ENCODE peak calls at places on chromosomes 2 and 18, in nine cellular contexts. F, P, O, V, G, L, Z, I and X are unnamed samples.
A peak's percentile ranks its signal among the peaks of the same experiment; 100 is the strongest.

GRCh38 chr18:62663731-62664336 is 51.5 kb upstream of the PHLPP1 start:
- DNase-seq in F (no peak), P (no peak), O (no peak), V (peak; percentile 26), G (peak; percentile 79), L (peak; percentile 69), Z (no peak), I (peak; percentile 21), X (no peak)

GRCh38 chr2:231717281-231718180 is 9.2 kb downstream of the PTMA start:
- DNase-seq in F (no peak), P (peak; percentile 58), O (no peak), V (peak; percentile 57), G (peak; percentile 80), L (peak; percentile 67), Z (peak; percentile 96), I (no peak), X (no peak)

GRCh38 chr18:43620936-43621335 is 343.6 kb upstream of the SYT4 start:
- DNase-seq in F (no peak), P (peak; percentile 39), O (no peak), V (peak; percentile 46), G (peak; percentile 16), L (peak; percentile 12), Z (peak; percentile 12), I (no peak), X (no peak)

GRCh38 chr18:79788096-79789085 is 9.3 kb upstream of the KCNG2 start:
- DNase-seq in F (no peak), P (no peak), O (no peak), V (peak; percentile 39), G (peak; percentile 22), L (no peak), Z (no peak), I (no peak), X (peak; percentile 56)

GRCh38 chr18:29979884-29980283 is 1062.7 kb downstream of the DSC3 start:
- DNase-seq in F (no peak), P (no peak), O (no peak), V (peak; percentile 13), G (no peak), L (no peak), Z (no peak), I (no peak), X (no peak)

GRCh38 chr2:154551649-154552048 is 146.8 kb upstream of the KCNJ3 start:
- DNase-seq in F (no peak), P (no peak), O (no peak), V (no peak), G (no peak), L (no peak), Z (no peak), I (no peak), X (no peak)

GRCh38 chr2:199977984-199978415 is 22.6 kb downstream of the MAIP1 start:
- DNase-seq in F (no peak), P (no peak), O (no peak), V (peak; percentile 52), G (peak; percentile 66), L (peak; percentile 54), Z (no peak), I (no peak), X (no peak)

GRCh38 chr2:239928457-239929350 is 96.4 kb downstream of the NDUFA10 start:
- DNase-seq in F (peak; percentile 23), P (no peak), O (no peak), V (no peak), G (no peak), L (no peak), Z (no peak), I (peak; percentile 5), X (peak; percentile 49)

GRCh38 chr2:16139663-16140610 is 199.6 kb downstream of the MYCN start:
- DNase-seq in F (no peak), P (no peak), O (no peak), V (no peak), G (no peak), L (no peak), Z (no peak), I (no peak), X (no peak)

GRCh38 chr2:63858291-63858690 is 16.6 kb downstream of the UGP2 start:
- DNase-seq in F (no peak), P (no peak), O (no peak), V (no peak), G (no peak), L (no peak), Z (no peak), I (no peak), X (no peak)

GRCh38 chr2:56500317-56500716 is 316.5 kb downstream of the CCDC85A start:
- DNase-seq in F (no peak), P (no peak), O (no peak), V (no peak), G (no peak), L (no peak), Z (no peak), I (no peak), X (no peak)

GRCh38 chr18:23689616-23690504 is 607 bp downstream of the LAMA3 start:
- DNase-seq in F (peak; percentile 29), P (no peak), O (no peak), V (no peak), G (no peak), L (no peak), Z (no peak), I (no peak), X (peak; percentile 57)

GRCh38 chr18:23688528-23688927 is 725 bp upstream of the LAMA3 start:
- DNase-seq in F (no peak), P (no peak), O (no peak), V (no peak), G (no peak), L (no peak), Z (no peak), I (no peak), X (no peak)

GRCh38 chr18:23689031-23689615 is at the start of gene LAMA3:
- DNase-seq in F (peak; percentile 77), P (peak; percentile 81), O (peak; percentile 60), V (no peak), G (peak; percentile 36), L (no peak), Z (no peak), I (peak; percentile 45), X (peak; percentile 77)

GRCh38 chr18:23693849-23694248 is 4.6 kb downstream of the LAMA3 start:
- DNase-seq in F (peak; percentile 34), P (peak; percentile 19), O (no peak), V (no peak), G (no peak), L (no peak), Z (no peak), I (no peak), X (no peak)

DNA sequence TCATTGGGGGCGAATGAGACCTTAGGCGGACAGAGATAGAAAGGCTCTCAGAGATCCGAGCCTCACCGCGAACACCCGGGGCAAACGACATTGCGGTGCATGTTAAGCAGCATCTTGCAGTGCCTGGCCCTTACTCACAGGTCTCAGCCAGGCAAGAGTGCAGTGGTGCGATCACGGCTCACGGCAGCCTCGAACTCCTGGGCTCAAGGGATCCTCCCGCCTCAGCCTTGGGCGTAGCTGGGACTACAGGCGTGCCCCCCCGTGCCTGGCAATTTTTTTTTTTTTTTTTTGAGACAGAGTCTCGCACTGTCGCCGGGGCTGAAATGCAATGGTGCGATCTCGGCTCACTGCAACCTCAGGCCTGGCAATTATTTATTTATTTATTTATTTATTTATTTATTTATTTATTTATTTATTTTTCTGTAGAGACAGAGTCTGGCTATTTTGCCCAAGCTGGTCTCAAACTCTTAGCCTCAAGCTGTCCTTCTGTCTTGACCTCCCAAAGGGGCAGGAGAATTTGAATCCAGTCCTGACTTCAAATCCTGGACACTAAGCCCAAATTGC is 1.3 kb downstream of the LAMA3 start:
- DNase-seq in F (no peak), P (peak; percentile 41), O (no peak), V (no peak), G (no peak), L (no peak), Z (no peak), I (no peak), X (no peak)
- H3K4me3 ChIP-seq in F (peak overlapping the region; percentile 75), P (peak overlapping the region; percentile 60), O (peak overlapping the region; percentile 50), V (no peak overlapping the region), G (peak overlapping the region; percentile 57), L (no peak overlapping the region), Z (no peak overlapping the region), I (peak overlapping the region; percentile 69), X (peak overlapping the region; percentile 68)

GRCh38 chr2:235002198-235003095 is 50.6 kb downstream of the SH3BP4 start:
- DNase-seq in F (no peak), P (no peak), O (no peak), V (peak; percentile 54), G (peak; percentile 81), L (peak; percentile 80), Z (no peak), I (no peak), X (no peak)
- TF ChIP-seq CTCF in F (no peak), P (no peak), O (no peak), V (no peak), G (no peak), L (no peak), Z (no peak), I (no peak), X (no peak)

DNA sequence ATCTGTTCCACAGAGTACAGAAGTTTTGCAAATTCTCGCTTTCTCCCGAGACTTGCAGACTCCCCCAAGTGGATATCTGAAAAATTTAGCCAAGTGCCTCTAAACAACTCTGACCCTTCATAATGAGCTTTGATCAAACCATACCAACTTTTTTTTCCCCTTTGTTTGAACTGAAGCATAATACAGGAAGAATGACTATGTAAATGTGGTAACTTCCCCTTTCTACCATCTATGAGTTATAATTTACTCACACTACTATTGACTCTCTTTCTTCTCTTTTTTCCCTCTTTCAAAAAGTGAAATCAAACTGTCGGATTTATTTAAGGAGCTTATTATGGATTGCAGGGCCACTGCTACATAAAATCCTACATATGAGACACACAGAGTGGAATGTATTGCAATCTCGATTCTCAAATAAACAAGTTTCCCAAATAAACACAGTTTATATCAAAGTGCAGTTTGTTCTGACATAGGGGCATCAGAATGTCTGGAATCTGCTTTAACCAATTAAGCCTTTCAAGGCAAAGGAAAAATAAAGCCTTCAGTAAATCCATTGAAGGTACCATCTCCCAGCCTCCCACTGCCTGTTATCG is 1.4 kb upstream of the ZNF804A start:
- DNase-seq in F (no peak), P (no peak), O (no peak), V (peak; percentile 51), G (peak; percentile 78), L (peak; percentile 75), Z (peak; percentile 91), I (no peak), X (no peak)
- H3K4me3 ChIP-seq in F (peak overlapping the region; percentile 79), P (peak overlapping the region; percentile 62), O (no peak overlapping the region), V (peak overlapping the region; percentile 63), G (peak overlapping the region; percentile 70), L (peak overlapping the region; percentile 83), Z (peak overlapping the region; percentile 93), I (peak overlapping the region; percentile 65), X (no peak overlapping the region)

DNA sequence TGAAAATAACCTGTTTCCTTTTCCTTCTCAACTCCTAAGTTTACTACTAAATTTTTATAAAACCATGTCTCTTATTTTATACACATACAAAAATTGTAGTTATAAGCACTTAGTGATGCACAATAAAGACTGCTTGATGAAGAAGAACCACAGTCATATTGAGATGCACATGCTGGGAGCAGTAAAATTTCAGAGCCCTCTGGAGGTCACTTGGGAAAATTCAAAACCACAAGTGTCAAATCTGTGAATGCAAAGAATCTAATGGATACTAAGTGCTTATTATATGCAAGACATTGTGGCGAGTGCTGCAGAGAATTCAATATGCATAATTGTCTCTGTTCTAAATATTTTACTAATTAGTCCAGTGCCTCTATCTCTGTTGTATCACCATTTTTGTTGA is 180.5 kb downstream of the VWC2L start:
- DNase-seq in F (no peak), P (no peak), O (no peak), V (no peak), G (no peak), L (no peak), Z (no peak), I (no peak), X (no peak)
- TF ChIP-seq CTCF in F (no peak), P (peak; percentile 37), O (no peak), V (no peak), G (no peak), L (peak; percentile 4), Z (peak; percentile 43), I (no peak), X (peak; percentile 47)